ENCODE peak calls at places on chromosomes 16 and 17, in five cellular contexts. A is H1, I is A549, O is HepG2, S is K562. E is an unnamed sample.

GRCh38 chr17:74742153-74742515 is 5.1 kb downstream of the RAB37 start:
- DNase-seq in A (no peak), I (no peak), O (no peak), S (no peak), E (peak; percentile 69)

GRCh38 chr17:1122681-1123396 is 56.9 kb downstream of the ABR start:
- DNase-seq in A (no peak), I (peak; percentile 91), O (peak; percentile 53), S (peak; percentile 81), E (no peak)

GRCh38 chr17:50079334-50080095 is 15.6 kb upstream of the PDK2 start:
- DNase-seq in A (no peak), I (peak; percentile 79), O (peak; percentile 75), S (peak; percentile 67), E (no peak)

GRCh38 chr17:80248894-80249710 is 11.6 kb upstream of the RNF213 start:
- DNase-seq in A (no peak), I (no peak), O (no peak), S (peak; percentile 21), E (no peak)

GRCh38 chr16:72908362-72908838 is 139.5 kb downstream of the ZFHX3 start:
- DNase-seq in A (no peak), I (no peak), O (no peak), S (no peak), E (no peak)

GRCh38 chr17:71709974-71710373 is 410.8 kb upstream of the SOX9 start:
- DNase-seq in A (no peak), I (no peak), O (no peak), S (no peak), E (no peak)

GRCh38 chr16:65500919-65501318 is 379.1 kb upstream of the CDH11 start:
- DNase-seq in A (no peak), I (no peak), O (no peak), S (no peak), E (no peak)

GRCh38 chr17:42171831-42172230 is 9.1 kb downstream of the KCNH4 start:
- DNase-seq in A (no peak), I (no peak), O (no peak), S (no peak), E (no peak)

GRCh38 chr17:12536472-12536871 is 129.2 kb upstream of the MYOCD start:
- DNase-seq in A (no peak), I (no peak), O (no peak), S (no peak), E (no peak)

GRCh38 chr17:50067996-50068395 is 12.1 kb downstream of the ITGA3 start:
- DNase-seq in A (no peak), I (no peak), O (no peak), S (no peak), E (no peak)

GRCh38 chr16:81588326-81589081 is 143.9 kb downstream of the CMIP start:
- DNase-seq in A (no peak), I (no peak), O (no peak), S (no peak), E (no peak)

GRCh38 chr16:48318630-48319029 is 66.6 kb downstream of the SIAH1 start:
- DNase-seq in A (peak; percentile 38), I (no peak), O (no peak), S (no peak), E (peak; percentile 23)

GRCh38 chr17:5584383-5584951 is at the start of gene NLRP1:
- DNase-seq in A (no peak), I (no peak), O (peak; percentile 20), S (peak; percentile 16), E (peak; percentile 84)
- TF ChIP-seq HDAC2 in A (no peak), I (no peak), O (no peak), S (no peak), E (no peak)

GRCh38 chr16:50314665-50315064 is 48.3 kb downstream of the ADCY7 start:
- DNase-seq in A (no peak), I (no peak), O (no peak), S (no peak), E (no peak)
- TF ChIP-seq HDAC2 in A (no peak), I (no peak), O (no peak), S (no peak), E (no peak)

DNA sequence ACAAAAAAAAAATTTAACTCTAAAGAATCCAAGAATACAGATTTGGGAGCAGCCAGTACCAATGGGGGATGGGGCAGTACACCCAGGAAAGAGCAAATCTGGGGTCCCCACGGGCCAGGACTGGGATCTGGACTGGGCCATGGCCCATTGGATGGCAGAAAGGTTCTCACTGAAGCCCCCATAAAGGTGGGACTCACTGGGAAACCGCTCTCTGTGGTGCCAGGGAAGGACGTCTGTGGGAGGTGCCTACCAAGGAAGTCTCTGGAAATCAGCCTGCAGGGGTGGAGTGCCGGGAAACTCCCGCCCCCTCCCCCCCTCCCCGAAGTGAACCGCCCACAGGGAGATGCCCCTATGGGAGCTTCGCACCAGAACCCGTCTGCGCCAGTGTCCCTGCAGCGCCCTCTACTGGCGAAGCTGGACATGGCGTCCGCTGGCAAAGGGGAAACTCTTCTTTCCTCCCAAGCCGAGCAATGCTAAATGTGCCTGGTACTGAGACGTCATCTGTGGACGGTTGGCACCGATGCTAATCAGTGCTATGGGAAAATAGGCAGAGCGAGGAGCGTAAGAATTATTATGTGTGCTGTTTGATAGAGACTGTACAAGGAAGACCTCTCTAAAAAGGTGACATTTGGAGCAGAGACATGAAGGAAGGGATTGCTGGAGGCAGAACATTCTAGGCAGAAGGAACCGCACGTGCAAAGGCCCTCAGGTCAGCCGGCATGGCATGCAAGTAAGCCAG is 671.1 kb downstream of the WWOX start:
- DNase-seq in A (peak; percentile 77), I (peak; percentile 19), O (peak; percentile 67), S (peak; percentile 96), E (no peak)
- TF ChIP-seq HDAC2 in A (no peak), I (no peak), O (peak; percentile 21), S (no peak), E (no peak)

DNA sequence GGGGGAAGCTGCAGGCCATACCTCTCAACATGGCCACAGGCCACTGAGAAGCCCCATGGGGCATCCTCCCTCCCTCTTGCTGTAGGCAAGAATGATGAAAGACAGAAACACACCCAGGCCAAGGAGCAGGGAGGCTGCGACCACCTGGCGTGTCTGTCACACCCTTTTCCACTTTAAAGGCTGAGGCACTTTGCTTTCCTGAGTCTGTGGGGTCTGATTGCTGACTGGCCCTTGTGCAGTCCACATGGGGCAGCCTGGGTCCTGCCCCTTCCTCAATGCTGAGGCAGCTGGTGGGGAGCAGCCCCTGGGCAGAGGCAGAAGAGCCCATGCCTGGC is 8.7 kb downstream of the TMEM204 start:
- DNase-seq in A (no peak), I (no peak), O (no peak), S (no peak), E (no peak)
- TF ChIP-seq HDAC2 in A (no peak), I (no peak), O (no peak), S (no peak), E (no peak)

GRCh38 chr16:19094542-19095365 is 19.0 kb upstream of the ITPRIPL2 start:
- DNase-seq in A (no peak), I (no peak), O (peak; percentile 88), S (peak; percentile 21), E (no peak)
- TF ChIP-seq HDAC2 in A (no peak), I (no peak), O (no peak), S (no peak), E (no peak)

E was measured in GM12878.